ENCODE peak calls at places on chromosomes 11 and 22, in ten cellular contexts. One of them, this sample, is unnamed.

GRCh38 chr22:46545041-46545796 is 7.8 kb upstream of the CELSR1 start:
- DNase-seq in naive thymus-derived CD4-positive, alpha-beta T cell: no peak
- DNase-seq in CD8-positive, alpha-beta memory T cell: no peak
- DNase-seq in AG09309: no peak
- DNase-seq in A549: no peak
- DNase-seq in skeletal muscle cell: no peak
- DNase-seq in fibroblast of villous mesenchyme: no peak
- DNase-seq in lung: no peak
- DNase-seq in thyroid gland: no peak
- DNase-seq in body of pancreas: no peak
- DNase-seq in this sample: no peak

GRCh38 chr11:9535189-9535781 is 38.2 kb upstream of the WEE1 start:
- DNase-seq in naive thymus-derived CD4-positive, alpha-beta T cell: peak; percentile 70
- DNase-seq in A549: no peak
- DNase-seq in lung: peak; percentile 76
- DNase-seq in CD8-positive, alpha-beta memory T cell: peak; percentile 78
- DNase-seq in thyroid gland: peak; percentile 52
- DNase-seq in skeletal muscle cell: peak; percentile 51
- DNase-seq in body of pancreas: peak; percentile 79
- DNase-seq in fibroblast of villous mesenchyme: peak; percentile 76
- DNase-seq in AG09309: peak; percentile 73
- DNase-seq in this sample: peak; percentile 63

GRCh38 chr11:26134481-26135355 is 197.2 kb upstream of the ANO3 start:
- DNase-seq in fibroblast of villous mesenchyme: peak; percentile 29
- DNase-seq in CD8-positive, alpha-beta memory T cell: no peak
- DNase-seq in skeletal muscle cell: no peak
- DNase-seq in naive thymus-derived CD4-positive, alpha-beta T cell: no peak
- DNase-seq in body of pancreas: no peak
- DNase-seq in lung: no peak
- DNase-seq in thyroid gland: no peak
- DNase-seq in A549: no peak
- DNase-seq in AG09309: no peak
- DNase-seq in this sample: peak; percentile 21

GRCh38 chr11:124961972-124962609 is 8.1 kb downstream of the CCDC15 start:
- DNase-seq in naive thymus-derived CD4-positive, alpha-beta T cell: no peak
- DNase-seq in A549: peak; percentile 35
- DNase-seq in body of pancreas: peak; percentile 40
- DNase-seq in lung: no peak
- DNase-seq in thyroid gland: no peak
- DNase-seq in fibroblast of villous mesenchyme: peak; percentile 83
- DNase-seq in skeletal muscle cell: peak; percentile 41
- DNase-seq in CD8-positive, alpha-beta memory T cell: no peak
- DNase-seq in AG09309: peak; percentile 55
- DNase-seq in this sample: no peak

GRCh38 chr11:115324569-115325432 is 179.4 kb downstream of the CADM1 start:
- DNase-seq in body of pancreas: peak; percentile 57
- DNase-seq in thyroid gland: peak; percentile 40
- DNase-seq in AG09309: peak; percentile 41
- DNase-seq in naive thymus-derived CD4-positive, alpha-beta T cell: no peak
- DNase-seq in skeletal muscle cell: peak; percentile 7
- DNase-seq in fibroblast of villous mesenchyme: peak; percentile 61
- DNase-seq in lung: no peak
- DNase-seq in CD8-positive, alpha-beta memory T cell: no peak
- DNase-seq in A549: peak; percentile 33
- DNase-seq in this sample: peak; percentile 22

GRCh38 chr11:47858169-47858543 is 10.0 kb upstream of the NUP160 start:
- DNase-seq in fibroblast of villous mesenchyme: peak; percentile 86
- DNase-seq in AG09309: peak; percentile 55
- DNase-seq in naive thymus-derived CD4-positive, alpha-beta T cell: no peak
- DNase-seq in thyroid gland: peak; percentile 38
- DNase-seq in A549: peak; percentile 72
- DNase-seq in body of pancreas: no peak
- DNase-seq in lung: no peak
- DNase-seq in skeletal muscle cell: no peak
- DNase-seq in CD8-positive, alpha-beta memory T cell: no peak
- DNase-seq in this sample: no peak

GRCh38 chr11:36062796-36063380 is 119.0 kb downstream of the LDLRAD3 start:
- DNase-seq in thyroid gland: no peak
- DNase-seq in lung: no peak
- DNase-seq in CD8-positive, alpha-beta memory T cell: no peak
- DNase-seq in A549: no peak
- DNase-seq in body of pancreas: no peak
- DNase-seq in fibroblast of villous mesenchyme: peak; percentile 84
- DNase-seq in skeletal muscle cell: no peak
- DNase-seq in naive thymus-derived CD4-positive, alpha-beta T cell: no peak
- DNase-seq in AG09309: no peak
- DNase-seq in this sample: no peak

GRCh38 chr11:15176646-15177163 is 62.0 kb downstream of the INSC start:
- DNase-seq in body of pancreas: no peak
- DNase-seq in AG09309: no peak
- DNase-seq in thyroid gland: no peak
- DNase-seq in naive thymus-derived CD4-positive, alpha-beta T cell: no peak
- DNase-seq in skeletal muscle cell: no peak
- DNase-seq in CD8-positive, alpha-beta memory T cell: no peak
- DNase-seq in A549: no peak
- DNase-seq in fibroblast of villous mesenchyme: no peak
- DNase-seq in lung: no peak
- DNase-seq in this sample: no peak

DNA sequence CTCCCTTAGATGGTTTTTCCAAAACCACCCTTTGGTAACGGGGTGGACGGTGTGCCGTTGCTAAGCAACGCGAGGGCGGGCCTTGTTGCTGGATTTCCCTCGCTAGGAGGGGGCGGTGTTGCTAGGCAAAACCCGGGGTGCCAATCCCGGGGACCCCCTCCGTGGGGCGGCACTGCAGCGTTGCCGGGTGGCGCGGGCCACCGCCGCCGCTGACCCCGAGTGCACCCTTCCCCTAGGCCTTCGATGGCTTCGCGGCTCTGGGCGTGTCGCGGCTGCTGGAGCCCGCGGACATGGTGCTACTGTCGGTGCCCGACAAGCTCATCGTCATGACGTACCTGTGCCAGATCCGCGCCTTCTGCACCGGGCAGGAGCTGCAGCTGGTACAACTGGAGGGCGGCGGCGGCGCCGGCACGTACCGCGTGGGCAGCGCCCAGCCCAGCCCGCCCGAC is 8.9 kb downstream of the EHBP1L1 start:
- DNase-seq in skeletal muscle cell: no peak
- DNase-seq in lung: no peak
- DNase-seq in thyroid gland: no peak
- DNase-seq in fibroblast of villous mesenchyme: no peak
- DNase-seq in A549: no peak
- DNase-seq in CD8-positive, alpha-beta memory T cell: no peak
- DNase-seq in body of pancreas: peak; percentile 42
- DNase-seq in naive thymus-derived CD4-positive, alpha-beta T cell: no peak
- DNase-seq in AG09309: no peak
- DNase-seq in this sample: no peak
- H3K4me3 ChIP-seq in skeletal muscle cell: no peak overlapping the region
- H3K4me3 ChIP-seq in lung: no peak overlapping the region
- H3K4me3 ChIP-seq in thyroid gland: no peak overlapping the region
- H3K4me3 ChIP-seq in fibroblast of villous mesenchyme: no peak overlapping the region
- H3K4me3 ChIP-seq in A549: no peak overlapping the region
- H3K4me3 ChIP-seq in CD8-positive, alpha-beta memory T cell: no peak overlapping the region
- H3K4me3 ChIP-seq in body of pancreas: no peak overlapping the region
- H3K4me3 ChIP-seq in naive thymus-derived CD4-positive, alpha-beta T cell: no peak overlapping the region
- H3K4me3 ChIP-seq in AG09309: no peak overlapping the region
- H3K4me3 ChIP-seq in this sample: no peak overlapping the region

DNA sequence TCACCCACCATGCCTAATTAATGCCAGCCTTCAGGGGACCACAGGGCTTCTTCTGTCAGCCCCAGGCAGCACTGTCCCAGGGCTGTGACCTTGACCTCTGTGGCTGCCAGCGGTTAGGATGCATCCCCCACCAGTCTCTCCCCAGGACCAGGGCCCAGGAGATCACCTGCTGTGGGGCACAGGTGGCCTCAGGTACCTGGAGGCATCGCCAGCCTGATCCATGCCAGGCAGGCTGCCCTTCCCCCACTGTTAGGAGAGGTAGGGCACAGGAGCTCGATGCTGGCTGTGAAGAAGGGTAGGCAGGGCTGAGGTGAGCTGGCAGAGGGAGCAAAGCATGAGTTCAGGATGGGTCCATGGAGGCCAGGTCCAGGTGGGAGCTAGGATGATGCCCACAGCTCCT is 16.7 kb upstream of the MDK start:
- DNase-seq in body of pancreas: no peak
- DNase-seq in CD8-positive, alpha-beta memory T cell: no peak
- DNase-seq in A549: no peak
- DNase-seq in naive thymus-derived CD4-positive, alpha-beta T cell: no peak
- DNase-seq in thyroid gland: no peak
- DNase-seq in lung: no peak
- DNase-seq in fibroblast of villous mesenchyme: no peak
- DNase-seq in AG09309: no peak
- DNase-seq in skeletal muscle cell: no peak
- DNase-seq in this sample: no peak
- H3K4me3 ChIP-seq in body of pancreas: no peak overlapping the region
- H3K4me3 ChIP-seq in CD8-positive, alpha-beta memory T cell: no peak overlapping the region
- H3K4me3 ChIP-seq in A549: no peak overlapping the region
- H3K4me3 ChIP-seq in naive thymus-derived CD4-positive, alpha-beta T cell: no peak overlapping the region
- H3K4me3 ChIP-seq in thyroid gland: no peak overlapping the region
- H3K4me3 ChIP-seq in lung: no peak overlapping the region
- H3K4me3 ChIP-seq in fibroblast of villous mesenchyme: no peak overlapping the region
- H3K4me3 ChIP-seq in AG09309: no peak overlapping the region
- H3K4me3 ChIP-seq in skeletal muscle cell: no peak overlapping the region
- H3K4me3 ChIP-seq in this sample: no peak overlapping the region

GRCh38 chr11:73379189-73379880 is 3.1 kb downstream of the RELT start:
- DNase-seq in lung: peak; percentile 54
- DNase-seq in CD8-positive, alpha-beta memory T cell: no peak
- DNase-seq in naive thymus-derived CD4-positive, alpha-beta T cell: no peak
- DNase-seq in body of pancreas: peak; percentile 89
- DNase-seq in A549: no peak
- DNase-seq in skeletal muscle cell: no peak
- DNase-seq in fibroblast of villous mesenchyme: no peak
- DNase-seq in thyroid gland: peak; percentile 93
- DNase-seq in AG09309: no peak
- DNase-seq in this sample: no peak

GRCh38 chr11:73375830-73376167 is 400 bp upstream of the RELT start:
- DNase-seq in fibroblast of villous mesenchyme: no peak
- DNase-seq in naive thymus-derived CD4-positive, alpha-beta T cell: no peak
- DNase-seq in CD8-positive, alpha-beta memory T cell: no peak
- DNase-seq in thyroid gland: no peak
- DNase-seq in A549: no peak
- DNase-seq in AG09309: no peak
- DNase-seq in skeletal muscle cell: no peak
- DNase-seq in lung: no peak
- DNase-seq in body of pancreas: no peak
- DNase-seq in this sample: no peak

GRCh38 chr11:73376168-73376802 is at the start of gene RELT:
- DNase-seq in lung: peak; percentile 87
- DNase-seq in body of pancreas: peak; percentile 87
- DNase-seq in fibroblast of villous mesenchyme: peak; percentile 90
- DNase-seq in A549: peak; percentile 89
- DNase-seq in CD8-positive, alpha-beta memory T cell: peak; percentile 89
- DNase-seq in naive thymus-derived CD4-positive, alpha-beta T cell: peak; percentile 97
- DNase-seq in thyroid gland: peak; percentile 88
- DNase-seq in AG09309: peak; percentile 43
- DNase-seq in skeletal muscle cell: peak; percentile 62
- DNase-seq in this sample: peak; percentile 87

GRCh38 chr11:73374130-73374529 is 2.1 kb upstream of the RELT start:
- DNase-seq in body of pancreas: no peak
- DNase-seq in AG09309: peak; percentile 61
- DNase-seq in CD8-positive, alpha-beta memory T cell: no peak
- DNase-seq in lung: no peak
- DNase-seq in fibroblast of villous mesenchyme: peak; percentile 53
- DNase-seq in skeletal muscle cell: no peak
- DNase-seq in A549: no peak
- DNase-seq in naive thymus-derived CD4-positive, alpha-beta T cell: no peak
- DNase-seq in thyroid gland: no peak
- DNase-seq in this sample: no peak

DNA sequence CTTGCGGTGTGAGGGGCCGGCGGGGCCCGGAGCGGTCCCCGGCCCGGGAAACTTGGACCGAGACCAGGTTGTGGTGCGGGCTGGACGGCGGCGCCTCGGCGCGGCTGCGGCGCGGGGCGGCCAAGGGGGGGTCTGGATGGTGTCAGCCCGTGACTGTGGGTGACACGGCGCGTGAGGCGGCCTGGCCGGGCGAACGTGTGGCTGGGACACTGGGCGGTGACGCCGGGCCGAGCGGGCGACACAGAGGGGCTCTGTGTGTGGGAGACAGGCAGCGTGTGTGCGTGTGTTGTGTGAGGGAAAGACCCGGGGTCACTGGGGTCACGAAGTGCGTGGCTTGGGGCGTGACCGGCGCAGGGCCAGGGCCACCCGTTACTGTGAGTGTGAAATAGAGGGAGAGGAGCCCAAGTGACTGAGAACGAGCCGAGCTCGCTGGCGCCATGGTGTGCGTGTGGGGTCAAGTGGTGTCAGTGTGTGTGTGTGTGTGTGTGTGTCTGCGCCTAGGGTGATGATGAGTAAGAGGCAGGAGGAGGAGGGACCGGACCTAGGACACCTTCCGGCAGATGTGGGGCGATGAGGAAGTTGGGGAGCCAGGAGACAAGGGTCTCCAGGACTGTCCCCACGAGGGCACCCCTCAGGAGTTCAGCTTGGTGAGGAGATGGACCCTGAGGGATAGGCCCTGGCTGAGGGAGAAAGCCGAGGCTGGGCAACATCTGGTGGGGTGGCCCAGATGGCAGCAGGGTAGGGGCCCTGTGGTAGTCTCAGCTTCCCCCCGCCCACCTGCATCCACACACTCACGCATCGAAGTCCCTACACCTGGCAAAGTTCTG is 817 bp downstream of the RELT start:
- DNase-seq in CD8-positive, alpha-beta memory T cell: peak; percentile 53
- DNase-seq in AG09309: peak; percentile 69
- DNase-seq in thyroid gland: peak; percentile 30
- DNase-seq in naive thymus-derived CD4-positive, alpha-beta T cell: peak; percentile 50
- DNase-seq in fibroblast of villous mesenchyme: peak; percentile 83
- DNase-seq in body of pancreas: peak; percentile 64
- DNase-seq in A549: peak; percentile 82
- DNase-seq in skeletal muscle cell: peak; percentile 36
- DNase-seq in lung: peak; percentile 58
- DNase-seq in this sample: peak; percentile 44
- H3K4me3 ChIP-seq in CD8-positive, alpha-beta memory T cell: peak overlapping the region; percentile 81
- H3K4me3 ChIP-seq in AG09309: peak overlapping the region; percentile 80
- H3K4me3 ChIP-seq in thyroid gland: peak overlapping the region; percentile 54
- H3K4me3 ChIP-seq in naive thymus-derived CD4-positive, alpha-beta T cell: peak overlapping the region; percentile 84
- H3K4me3 ChIP-seq in fibroblast of villous mesenchyme: peak overlapping the region; percentile 68
- H3K4me3 ChIP-seq in body of pancreas: peak overlapping the region; percentile 38
- H3K4me3 ChIP-seq in A549: peak overlapping the region; percentile 59
- H3K4me3 ChIP-seq in skeletal muscle cell: peak overlapping the region; percentile 75
- H3K4me3 ChIP-seq in lung: peak overlapping the region; percentile 59
- H3K4me3 ChIP-seq in this sample: peak overlapping the region; percentile 76

DNA sequence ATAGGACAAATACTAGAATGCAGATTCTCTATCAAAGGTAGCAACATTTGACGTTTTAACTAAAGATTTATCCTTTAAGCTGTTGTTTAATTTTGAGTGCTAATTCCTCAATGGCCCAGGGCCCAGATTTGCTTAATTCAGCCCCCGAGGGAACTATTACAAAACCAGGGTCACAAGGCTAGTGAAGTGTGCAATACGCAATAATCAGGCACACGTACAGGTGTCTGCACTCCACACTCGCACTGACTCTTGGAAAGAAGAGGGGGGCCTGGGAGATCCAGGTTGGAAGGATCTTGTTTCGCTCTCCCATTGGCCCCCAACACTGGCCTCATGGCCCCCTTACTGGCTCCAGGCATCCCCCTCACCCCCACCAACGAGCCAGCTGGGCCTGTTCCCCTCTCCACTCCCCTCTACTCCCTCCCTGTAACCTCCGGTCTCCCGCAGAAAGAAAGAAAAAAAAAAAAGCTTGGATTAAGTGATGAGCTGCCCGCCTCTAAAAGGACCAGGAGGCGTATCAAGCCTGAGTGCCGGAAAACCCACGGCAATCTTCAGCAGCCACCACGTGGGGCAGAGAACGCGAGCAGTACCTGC is 2.2 kb upstream of the KIRREL3 start:
- DNase-seq in lung: no peak
- DNase-seq in naive thymus-derived CD4-positive, alpha-beta T cell: no peak
- DNase-seq in CD8-positive, alpha-beta memory T cell: no peak
- DNase-seq in AG09309: no peak
- DNase-seq in skeletal muscle cell: no peak
- DNase-seq in thyroid gland: no peak
- DNase-seq in A549: no peak
- DNase-seq in fibroblast of villous mesenchyme: no peak
- DNase-seq in body of pancreas: no peak
- DNase-seq in this sample: no peak
- H3K4me3 ChIP-seq in lung: no peak overlapping the region
- H3K4me3 ChIP-seq in naive thymus-derived CD4-positive, alpha-beta T cell: no peak overlapping the region
- H3K4me3 ChIP-seq in CD8-positive, alpha-beta memory T cell: no peak overlapping the region
- H3K4me3 ChIP-seq in AG09309: peak overlapping the region; percentile 46
- H3K4me3 ChIP-seq in skeletal muscle cell: peak overlapping the region; percentile 45
- H3K4me3 ChIP-seq in thyroid gland: no peak overlapping the region
- H3K4me3 ChIP-seq in A549: peak overlapping the region; percentile 41
- H3K4me3 ChIP-seq in fibroblast of villous mesenchyme: peak overlapping the region; percentile 21
- H3K4me3 ChIP-seq in body of pancreas: no peak overlapping the region
- H3K4me3 ChIP-seq in this sample: peak overlapping the region; percentile 53

This sample was measured in WERI-Rb-1.